ENCODE peak calls at places on chromosomes 3 and 15, in five cellular contexts. One of them, this sample, is unnamed.

GRCh38 chr15:47870956-47871625 is 153.8 kb downstream of the SEMA6D start:
- DNase-seq in NCI-H774: peak
- DNase-seq in upper lobe of right lung: no peak
- DNase-seq in fibroblast of lung: peak
- DNase-seq in SK-N-SH: no peak
- DNase-seq in this sample: peak

GRCh38 chr3:84108442-84108971 is 850.3 kb upstream of the CADM2 start:
- DNase-seq in NCI-H774: no peak
- DNase-seq in upper lobe of right lung: no peak
- DNase-seq in fibroblast of lung: peak
- DNase-seq in SK-N-SH: no peak
- DNase-seq in this sample: no peak

GRCh38 chr3:189307963-189308362 is 136.2 kb downstream of the TPRG1 start:
- DNase-seq in NCI-H774: no peak
- DNase-seq in upper lobe of right lung: no peak
- DNase-seq in fibroblast of lung: no peak
- DNase-seq in SK-N-SH: no peak
- DNase-seq in this sample: no peak

GRCh38 chr3:129315386-129315991 is 36.8 kb downstream of the HMCES start:
- DNase-seq in NCI-H774: no peak
- DNase-seq in upper lobe of right lung: peak
- DNase-seq in fibroblast of lung: peak
- DNase-seq in SK-N-SH: peak
- DNase-seq in this sample: peak

GRCh38 chr3:71217640-71218222 is 365.8 kb downstream of the FOXP1 start:
- DNase-seq in NCI-H774: no peak
- DNase-seq in upper lobe of right lung: no peak
- DNase-seq in fibroblast of lung: no peak
- DNase-seq in SK-N-SH: no peak
- DNase-seq in this sample: no peak

GRCh38 chr3:130894130-130894872 is 417 bp downstream of the ATP2C1 start:
- DNase-seq in NCI-H774: no peak
- DNase-seq in upper lobe of right lung: peak
- DNase-seq in fibroblast of lung: peak
- DNase-seq in SK-N-SH: peak
- DNase-seq in this sample: peak

GRCh38 chr3:65953301-65953812 is 85.4 kb downstream of the MAGI1 start:
- DNase-seq in NCI-H774: peak
- DNase-seq in upper lobe of right lung: peak
- DNase-seq in fibroblast of lung: no peak
- DNase-seq in SK-N-SH: no peak
- DNase-seq in this sample: peak

GRCh38 chr3:122021811-122022401 is at the start of gene ILDR1:
- DNase-seq in NCI-H774: peak
- DNase-seq in upper lobe of right lung: peak
- DNase-seq in fibroblast of lung: no peak
- DNase-seq in SK-N-SH: peak
- DNase-seq in this sample: peak

GRCh38 chr3:76043746-76044145 is 258.4 kb upstream of the ZNF717 start:
- DNase-seq in NCI-H774: no peak
- DNase-seq in upper lobe of right lung: no peak
- DNase-seq in fibroblast of lung: no peak
- DNase-seq in SK-N-SH: no peak
- DNase-seq in this sample: no peak

GRCh38 chr15:45456212-45457106 is 66.1 kb downstream of the SLC30A4 start:
- DNase-seq in NCI-H774: no peak
- DNase-seq in upper lobe of right lung: no peak
- DNase-seq in fibroblast of lung: peak
- DNase-seq in SK-N-SH: peak
- DNase-seq in this sample: no peak

GRCh38 chr15:58038426-58039106 is 26.9 kb downstream of the ALDH1A2 start:
- DNase-seq in NCI-H774: peak
- DNase-seq in upper lobe of right lung: no peak
- DNase-seq in fibroblast of lung: peak
- DNase-seq in SK-N-SH: no peak
- DNase-seq in this sample: no peak

GRCh38 chr3:30623375-30623774 is 17.0 kb downstream of the TGFBR2 start:
- DNase-seq in NCI-H774: no peak
- DNase-seq in upper lobe of right lung: no peak
- DNase-seq in fibroblast of lung: no peak
- DNase-seq in SK-N-SH: no peak
- DNase-seq in this sample: no peak

GRCh38 chr3:115022214-115022613 is 124.9 kb downstream of the ZBTB20 start:
- DNase-seq in NCI-H774: no peak
- DNase-seq in upper lobe of right lung: no peak
- DNase-seq in fibroblast of lung: peak
- DNase-seq in SK-N-SH: no peak
- DNase-seq in this sample: no peak

GRCh38 chr3:181379278-181379677 is 332.4 kb upstream of the SOX2 start:
- DNase-seq in NCI-H774: no peak
- DNase-seq in upper lobe of right lung: no peak
- DNase-seq in fibroblast of lung: no peak
- DNase-seq in SK-N-SH: no peak
- DNase-seq in this sample: no peak

GRCh38 chr3:81744366-81744765 is 17.1 kb downstream of the GBE1 start:
- DNase-seq in NCI-H774: no peak
- DNase-seq in upper lobe of right lung: no peak
- DNase-seq in fibroblast of lung: peak
- DNase-seq in SK-N-SH: no peak
- DNase-seq in this sample: no peak

GRCh38 chr15:66766282-66767228 is 64.5 kb downstream of the SMAD6 start:
- DNase-seq in NCI-H774: no peak
- DNase-seq in upper lobe of right lung: peak
- DNase-seq in fibroblast of lung: peak
- DNase-seq in SK-N-SH: no peak
- DNase-seq in this sample: no peak

GRCh38 chr3:194137314-194138097 is 1.6 kb downstream of the HES1 start:
- DNase-seq in NCI-H774: peak
- DNase-seq in upper lobe of right lung: peak
- DNase-seq in fibroblast of lung: no peak
- DNase-seq in SK-N-SH: peak
- DNase-seq in this sample: peak

GRCh38 chr15:52682200-52682599 is 3.0 kb upstream of the ATOSA start:
- DNase-seq in NCI-H774: no peak
- DNase-seq in upper lobe of right lung: no peak
- DNase-seq in fibroblast of lung: no peak
- DNase-seq in SK-N-SH: no peak
- DNase-seq in this sample: no peak

GRCh38 chr15:62125763-62126162 is 39.3 kb downstream of the C2CD4B start:
- DNase-seq in NCI-H774: peak
- DNase-seq in upper lobe of right lung: no peak
- DNase-seq in fibroblast of lung: peak
- DNase-seq in SK-N-SH: peak
- DNase-seq in this sample: peak

GRCh38 chr15:80399508-80399907 is 4.7 kb upstream of the ARNT2 start:
- DNase-seq in NCI-H774: no peak
- DNase-seq in upper lobe of right lung: no peak
- DNase-seq in fibroblast of lung: no peak
- DNase-seq in SK-N-SH: no peak
- DNase-seq in this sample: no peak

GRCh38 chr15:37038716-37039106 is 61.6 kb downstream of the MEIS2 start:
- DNase-seq in NCI-H774: no peak
- DNase-seq in upper lobe of right lung: no peak
- DNase-seq in fibroblast of lung: no peak
- DNase-seq in SK-N-SH: peak
- DNase-seq in this sample: no peak

GRCh38 chr3:105353485-105354161 is 13.1 kb upstream of the ALCAM start:
- DNase-seq in NCI-H774: no peak
- DNase-seq in upper lobe of right lung: peak
- DNase-seq in fibroblast of lung: peak
- DNase-seq in SK-N-SH: no peak
- DNase-seq in this sample: no peak

GRCh38 chr15:66819084-66819483 is 117.0 kb downstream of the SMAD6 start:
- DNase-seq in NCI-H774: no peak
- DNase-seq in upper lobe of right lung: peak
- DNase-seq in fibroblast of lung: no peak
- DNase-seq in SK-N-SH: no peak
- DNase-seq in this sample: no peak

GRCh38 chr3:71536376-71536965 is 47.1 kb downstream of the FOXP1 start:
- DNase-seq in NCI-H774: no peak
- DNase-seq in upper lobe of right lung: no peak
- DNase-seq in fibroblast of lung: peak
- DNase-seq in SK-N-SH: no peak
- DNase-seq in this sample: no peak

GRCh38 chr3:179416681-179417080 is 34.6 kb downstream of the GNB4 start:
- DNase-seq in NCI-H774: no peak
- DNase-seq in upper lobe of right lung: no peak
- DNase-seq in fibroblast of lung: no peak
- DNase-seq in SK-N-SH: no peak
- DNase-seq in this sample: no peak

GRCh38 chr3:178193846-178194245 is 342.4 kb upstream of the KCNMB2 start:
- DNase-seq in NCI-H774: no peak
- DNase-seq in upper lobe of right lung: no peak
- DNase-seq in fibroblast of lung: no peak
- DNase-seq in SK-N-SH: no peak
- DNase-seq in this sample: no peak

GRCh38 chr15:72856549-72857040 is 73.0 kb upstream of the ADPGK start:
- DNase-seq in NCI-H774: no peak
- DNase-seq in upper lobe of right lung: no peak
- DNase-seq in fibroblast of lung: no peak
- DNase-seq in SK-N-SH: no peak
- DNase-seq in this sample: no peak

GRCh38 chr15:27089676-27090075 is 118.7 kb downstream of the GABRG3 start:
- DNase-seq in NCI-H774: no peak
- DNase-seq in upper lobe of right lung: no peak
- DNase-seq in fibroblast of lung: no peak
- DNase-seq in SK-N-SH: no peak
- DNase-seq in this sample: no peak

GRCh38 chr15:94274745-94275144 is 43.4 kb downstream of the MCTP2 start:
- DNase-seq in NCI-H774: no peak
- DNase-seq in upper lobe of right lung: no peak
- DNase-seq in fibroblast of lung: no peak
- DNase-seq in SK-N-SH: no peak
- DNase-seq in this sample: no peak

GRCh38 chr3:61333562-61333961 is 82.3 kb upstream of the FHIT start:
- DNase-seq in NCI-H774: no peak
- DNase-seq in upper lobe of right lung: no peak
- DNase-seq in fibroblast of lung: no peak
- DNase-seq in SK-N-SH: peak
- DNase-seq in this sample: no peak

GRCh38 chr3:98777801-98778220 is 14.7 kb downstream of the ST3GAL6 start:
- DNase-seq in NCI-H774: no peak
- DNase-seq in upper lobe of right lung: no peak
- DNase-seq in fibroblast of lung: peak
- DNase-seq in SK-N-SH: no peak
- DNase-seq in this sample: no peak

GRCh38 chr15:60179786-60180391 is 175.8 kb downstream of the FOXB1 start:
- DNase-seq in NCI-H774: no peak
- DNase-seq in upper lobe of right lung: no peak
- DNase-seq in fibroblast of lung: peak
- DNase-seq in SK-N-SH: peak
- DNase-seq in this sample: peak

GRCh38 chr15:44163370-44163769 is 31.7 kb downstream of the FRMD5 start:
- DNase-seq in NCI-H774: no peak
- DNase-seq in upper lobe of right lung: no peak
- DNase-seq in fibroblast of lung: no peak
- DNase-seq in SK-N-SH: no peak
- DNase-seq in this sample: no peak

GRCh38 chr3:7504886-7505775 is 644.2 kb downstream of the GRM7 start:
- DNase-seq in NCI-H774: no peak
- DNase-seq in upper lobe of right lung: no peak
- DNase-seq in fibroblast of lung: peak
- DNase-seq in SK-N-SH: no peak
- DNase-seq in this sample: no peak

GRCh38 chr15:71568226-71568625 is 242.1 kb upstream of the NR2E3 start:
- DNase-seq in NCI-H774: no peak
- DNase-seq in upper lobe of right lung: no peak
- DNase-seq in fibroblast of lung: no peak
- DNase-seq in SK-N-SH: no peak
- DNase-seq in this sample: no peak

GRCh38 chr3:184336484-184337230 is 743 bp upstream of the FAM131A start:
- DNase-seq in NCI-H774: peak
- DNase-seq in upper lobe of right lung: no peak
- DNase-seq in fibroblast of lung: peak
- DNase-seq in SK-N-SH: peak
- DNase-seq in this sample: peak